ENCODE peak calls at places on chromosomes 12 and 14, in six cellular contexts. One of them, this sample, is unnamed. For H3K4me1, the result is how much of the 10 kb centered on the place peaks cover.

GRCh38 chr14:65041434-65041915 is 54.8 kb downstream of the FNTB start:
- DNase-seq in OCI-LY7: no peak
- DNase-seq in PC-3: no peak
- DNase-seq in uterus: no peak
- DNase-seq in GM12878: no peak
- DNase-seq in heart left ventricle: no peak
- DNase-seq in this sample: no peak

GRCh38 chr14:60789656-60790055 is 55.1 kb downstream of the MNAT1 start:
- DNase-seq in heart left ventricle: no peak
- DNase-seq in PC-3: no peak
- DNase-seq in GM12878: no peak
- DNase-seq in uterus: no peak
- DNase-seq in OCI-LY7: no peak
- DNase-seq in this sample: no peak

GRCh38 chr14:59919582-59920377 is at the start of gene LRRC9:
- DNase-seq in uterus: peak
- DNase-seq in heart left ventricle: peak
- DNase-seq in OCI-LY7: peak
- DNase-seq in GM12878: no peak
- DNase-seq in PC-3: no peak
- DNase-seq in this sample: no peak

GRCh38 chr14:90087433-90087832 is 25.6 kb downstream of the KCNK13 start:
- DNase-seq in OCI-LY7: no peak
- DNase-seq in PC-3: peak
- DNase-seq in GM12878: no peak
- DNase-seq in uterus: peak
- DNase-seq in heart left ventricle: peak
- DNase-seq in this sample: no peak

GRCh38 chr12:62649412-62650116 is 182.9 kb downstream of the MON2 start:
- DNase-seq in heart left ventricle: no peak
- DNase-seq in PC-3: no peak
- DNase-seq in uterus: no peak
- DNase-seq in GM12878: no peak
- DNase-seq in OCI-LY7: no peak
- DNase-seq in this sample: no peak

GRCh38 chr14:43548368-43548767 is 958.7 kb downstream of the FSCB start:
- DNase-seq in PC-3: no peak
- DNase-seq in heart left ventricle: no peak
- DNase-seq in OCI-LY7: no peak
- DNase-seq in GM12878: no peak
- DNase-seq in uterus: no peak
- DNase-seq in this sample: no peak

GRCh38 chr12:31482816-31483215 is 108.1 kb downstream of the DENND5B start:
- DNase-seq in PC-3: no peak
- DNase-seq in uterus: no peak
- DNase-seq in GM12878: no peak
- DNase-seq in OCI-LY7: no peak
- DNase-seq in heart left ventricle: no peak
- DNase-seq in this sample: no peak

GRCh38 chr12:65603428-65604351 is 220.6 kb upstream of the HMGA2 start:
- DNase-seq in uterus: peak
- DNase-seq in OCI-LY7: no peak
- DNase-seq in PC-3: peak
- DNase-seq in heart left ventricle: peak
- DNase-seq in GM12878: no peak
- DNase-seq in this sample: no peak

GRCh38 chr14:31229638-31230229 is 22.1 kb upstream of the HECTD1 start:
- DNase-seq in GM12878: no peak
- DNase-seq in uterus: peak
- DNase-seq in OCI-LY7: no peak
- DNase-seq in heart left ventricle: peak
- DNase-seq in PC-3: peak
- DNase-seq in this sample: no peak

GRCh38 chr12:52390739-52391617 is 5.5 kb upstream of the KRT84 start:
- DNase-seq in OCI-LY7: peak
- DNase-seq in GM12878: no peak
- DNase-seq in heart left ventricle: no peak
- DNase-seq in PC-3: peak
- DNase-seq in uterus: no peak
- DNase-seq in this sample: no peak

GRCh38 chr12:2651061-2651965 is 143.5 kb upstream of the FKBP4 start:
- DNase-seq in uterus: peak
- DNase-seq in GM12878: no peak
- DNase-seq in PC-3: no peak
- DNase-seq in heart left ventricle: no peak
- DNase-seq in OCI-LY7: no peak
- DNase-seq in this sample: no peak

GRCh38 chr14:20723458-20723857 is 22.2 kb upstream of the EDDM3A start:
- DNase-seq in uterus: no peak
- DNase-seq in heart left ventricle: no peak
- DNase-seq in PC-3: no peak
- DNase-seq in GM12878: no peak
- DNase-seq in OCI-LY7: no peak
- DNase-seq in this sample: no peak

GRCh38 chr14:68775614-68776126 is 17.2 kb downstream of the ZFP36L1 start:
- DNase-seq in GM12878: no peak
- DNase-seq in uterus: peak
- DNase-seq in OCI-LY7: no peak
- DNase-seq in heart left ventricle: peak
- DNase-seq in PC-3: no peak
- DNase-seq in this sample: no peak

GRCh38 chr14:105092912-105093425 is 27.7 kb upstream of the GPR132 start:
- DNase-seq in OCI-LY7: no peak
- DNase-seq in heart left ventricle: peak
- DNase-seq in uterus: peak
- DNase-seq in PC-3: peak
- DNase-seq in GM12878: no peak
- DNase-seq in this sample: peak

GRCh38 chr12:52837341-52837741 is 3.2 kb upstream of the KRT79 start:
- DNase-seq in GM12878: no peak
- DNase-seq in heart left ventricle: no peak
- DNase-seq in PC-3: peak
- DNase-seq in OCI-LY7: no peak
- DNase-seq in uterus: no peak
- DNase-seq in this sample: no peak

GRCh38 chr14:102318781-102319276 is 717 bp upstream of the ZNF839 start:
- DNase-seq in OCI-LY7: peak
- DNase-seq in GM12878: no peak
- DNase-seq in heart left ventricle: no peak
- DNase-seq in uterus: peak
- DNase-seq in PC-3: no peak
- DNase-seq in this sample: no peak
- H3K4me3 ChIP-seq in OCI-LY7: peak
- H3K4me3 ChIP-seq in GM12878: peak
- H3K4me3 ChIP-seq in heart left ventricle: peak
- H3K4me3 ChIP-seq in uterus: peak
- H3K4me3 ChIP-seq in PC-3: peak
- H3K4me3 ChIP-seq in this sample: peak

GRCh38 chr14:91493169-91493568 is 16.9 kb downstream of the PPP4R3A start:
- DNase-seq in heart left ventricle: no peak
- DNase-seq in OCI-LY7: no peak
- DNase-seq in uterus: no peak
- DNase-seq in PC-3: no peak
- DNase-seq in GM12878: no peak
- DNase-seq in this sample: no peak

GRCh38 chr14:91501348-91501747 is 8.8 kb downstream of the PPP4R3A start:
- DNase-seq in GM12878: no peak
- DNase-seq in uterus: no peak
- DNase-seq in heart left ventricle: no peak
- DNase-seq in OCI-LY7: no peak
- DNase-seq in PC-3: no peak
- DNase-seq in this sample: no peak

GRCh38 chr14:91501951-91502930 is 7.9 kb downstream of the PPP4R3A start:
- DNase-seq in heart left ventricle: no peak
- DNase-seq in PC-3: no peak
- DNase-seq in uterus: no peak
- DNase-seq in GM12878: no peak
- DNase-seq in OCI-LY7: no peak
- DNase-seq in this sample: no peak

DNA sequence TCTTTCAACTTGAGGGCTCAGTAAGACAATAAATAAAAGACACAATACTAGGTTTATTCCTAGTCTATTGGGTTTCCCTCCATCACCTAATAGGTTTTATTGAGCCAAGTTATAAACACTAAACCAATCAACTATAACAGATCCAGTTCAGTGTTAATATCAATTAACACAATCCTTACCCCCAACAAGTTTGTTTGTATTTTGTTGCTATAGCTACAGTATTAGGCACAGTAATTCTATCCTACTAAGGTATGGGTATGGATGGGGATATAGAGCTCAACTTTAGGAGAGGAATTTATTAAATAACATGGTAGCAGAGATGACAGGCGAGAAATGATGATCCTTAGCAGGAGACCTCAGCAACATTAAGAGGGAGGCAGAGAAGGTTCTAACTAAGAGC is 13.3 kb downstream of the PPP4R3A start:
- DNase-seq in uterus: no peak
- DNase-seq in PC-3: no peak
- DNase-seq in OCI-LY7: no peak
- DNase-seq in heart left ventricle: no peak
- DNase-seq in GM12878: no peak
- DNase-seq in this sample: no peak
- H3K27ac ChIP-seq in uterus: no peak
- H3K27ac ChIP-seq in PC-3: no peak
- H3K27ac ChIP-seq in OCI-LY7: peak
- H3K27ac ChIP-seq in heart left ventricle: no peak
- H3K27ac ChIP-seq in GM12878: peak
- H3K27ac ChIP-seq in this sample: peak

DNA sequence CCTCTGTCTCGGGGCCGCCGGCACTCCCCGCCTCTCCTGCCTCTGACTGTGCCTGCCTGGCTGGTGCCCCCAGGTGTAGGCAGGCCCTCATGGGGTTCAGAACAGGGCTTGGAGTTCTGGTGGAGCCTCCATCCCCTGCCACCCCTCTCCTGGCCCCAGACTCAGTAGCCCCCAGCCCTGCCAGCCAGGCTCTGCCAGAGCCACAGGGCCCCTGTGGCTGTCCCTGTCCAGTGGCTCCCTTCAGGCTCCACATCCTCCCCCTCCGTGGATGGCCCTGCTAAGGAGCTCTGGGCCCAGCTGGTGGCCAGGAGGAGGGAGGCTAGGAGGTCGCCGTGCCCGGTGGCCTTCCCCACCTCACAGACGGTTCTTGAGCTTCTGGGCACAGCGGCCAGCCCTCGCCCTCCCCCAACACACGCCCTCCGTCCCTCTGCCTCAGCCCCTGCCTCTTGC is 12.5 kb downstream of the TRMT61A start:
- DNase-seq in OCI-LY7: no peak
- DNase-seq in heart left ventricle: no peak
- DNase-seq in uterus: no peak
- DNase-seq in GM12878: no peak
- DNase-seq in PC-3: no peak
- DNase-seq in this sample: no peak
- H3K4me1 ChIP-seq in OCI-LY7: under half
- H3K4me1 ChIP-seq in heart left ventricle: half or more
- H3K4me1 ChIP-seq in uterus: half or more
- H3K4me1 ChIP-seq in GM12878: under half
- H3K4me1 ChIP-seq in PC-3: under half
- H3K4me1 ChIP-seq in this sample: under half

GRCh38 chr12:58918475-58918874 is 1.8 kb downstream of the LRIG3 start:
- DNase-seq in PC-3: peak
- DNase-seq in heart left ventricle: no peak
- DNase-seq in GM12878: no peak
- DNase-seq in uterus: no peak
- DNase-seq in OCI-LY7: no peak
- DNase-seq in this sample: no peak

GRCh38 chr12:58915634-58916033 is 4.7 kb downstream of the LRIG3 start:
- DNase-seq in OCI-LY7: no peak
- DNase-seq in PC-3: peak
- DNase-seq in uterus: peak
- DNase-seq in heart left ventricle: peak
- DNase-seq in GM12878: no peak
- DNase-seq in this sample: no peak

GRCh38 chr12:58917699-58918334 is 2.5 kb downstream of the LRIG3 start:
- DNase-seq in OCI-LY7: no peak
- DNase-seq in heart left ventricle: no peak
- DNase-seq in uterus: no peak
- DNase-seq in GM12878: no peak
- DNase-seq in PC-3: peak
- DNase-seq in this sample: no peak

GRCh38 chr12:58916153-58916709 is 4.1 kb downstream of the LRIG3 start:
- DNase-seq in PC-3: no peak
- DNase-seq in heart left ventricle: no peak
- DNase-seq in OCI-LY7: no peak
- DNase-seq in uterus: no peak
- DNase-seq in GM12878: no peak
- DNase-seq in this sample: no peak

DNA sequence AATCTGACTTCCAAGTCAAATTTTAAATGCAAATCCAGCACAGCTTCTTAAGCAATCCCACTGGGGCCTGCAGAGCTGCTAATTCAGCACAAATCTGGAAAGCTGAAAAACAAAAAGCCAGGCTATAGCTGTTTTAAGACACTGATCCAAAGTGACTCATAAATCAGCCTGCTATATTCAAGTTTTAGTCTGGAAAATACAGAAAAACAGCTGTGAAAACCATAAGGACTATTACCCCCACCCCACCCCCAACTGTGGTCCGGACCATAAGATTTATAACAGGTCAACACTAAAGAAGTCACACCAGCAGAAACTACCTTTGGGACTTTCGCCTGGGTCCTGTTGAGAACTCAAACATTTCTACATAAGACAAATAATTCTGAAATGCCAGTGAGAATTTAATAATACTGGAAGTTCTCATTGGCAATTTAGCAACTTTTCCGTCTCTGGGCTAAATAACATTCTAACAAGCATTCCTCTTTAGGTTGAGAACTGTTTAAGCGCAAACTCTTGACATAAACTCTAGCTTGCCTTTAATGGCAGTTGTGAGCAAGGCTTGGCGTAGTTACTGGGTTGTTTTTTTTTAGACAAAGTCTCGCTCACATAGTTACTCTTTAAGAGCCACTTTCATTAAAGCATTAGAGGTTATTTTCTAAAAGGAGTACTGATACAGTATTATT is 3.3 kb downstream of the LRIG3 start:
- DNase-seq in uterus: peak
- DNase-seq in heart left ventricle: no peak
- DNase-seq in OCI-LY7: no peak
- DNase-seq in GM12878: no peak
- DNase-seq in PC-3: peak
- DNase-seq in this sample: no peak
- H3K4me3 ChIP-seq in uterus: peak
- H3K4me3 ChIP-seq in heart left ventricle: peak
- H3K4me3 ChIP-seq in OCI-LY7: no peak
- H3K4me3 ChIP-seq in GM12878: no peak
- H3K4me3 ChIP-seq in PC-3: peak
- H3K4me3 ChIP-seq in this sample: no peak

DNA sequence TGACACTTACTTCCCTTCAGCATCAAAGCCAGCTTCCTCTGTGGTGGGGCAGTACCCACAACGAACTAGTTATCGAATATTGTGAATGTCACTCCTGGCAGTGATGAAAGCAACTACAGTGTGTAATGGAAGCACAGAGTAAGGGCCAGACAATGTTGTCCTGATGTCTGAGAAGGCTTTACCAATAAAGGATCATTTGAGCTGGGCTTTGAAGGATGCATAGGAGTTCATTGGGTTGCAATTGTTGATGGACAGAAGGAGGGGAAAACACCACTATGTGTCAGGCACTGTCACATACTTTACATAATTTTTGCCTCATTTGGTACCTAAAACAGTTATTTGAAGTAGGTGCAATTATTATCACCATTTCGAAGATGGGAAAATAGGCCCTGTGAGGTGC is 44.1 kb upstream of the HSPB8 start:
- DNase-seq in heart left ventricle: no peak
- DNase-seq in PC-3: no peak
- DNase-seq in GM12878: no peak
- DNase-seq in OCI-LY7: no peak
- DNase-seq in uterus: no peak
- DNase-seq in this sample: no peak
- H3K27ac ChIP-seq in heart left ventricle: no peak
- H3K27ac ChIP-seq in PC-3: no peak
- H3K27ac ChIP-seq in GM12878: no peak
- H3K27ac ChIP-seq in OCI-LY7: no peak
- H3K27ac ChIP-seq in uterus: no peak
- H3K27ac ChIP-seq in this sample: no peak

This sample was measured in CD4-positive, CD25-positive, alpha-beta regulatory T cell.